ENCODE peak calls at places on chromosome 3, in five cellular contexts. X is ascending aorta, H is A549, Q is heart left ventricle, I is ovary. V is an unnamed sample.

GRCh38 chr3:125006190-125006855 is 49.5 kb downstream of the HEG1 start:
- DNase-seq in X (no peak), H (no peak), Q (no peak), I (no peak), V (no peak)

GRCh38 chr3:105187340-105187739 is 179.4 kb upstream of the ALCAM start:
- DNase-seq in X (no peak), H (no peak), Q (no peak), I (no peak), V (no peak)

GRCh38 chr3:7461202-7461825 is 600.4 kb downstream of the GRM7 start:
- DNase-seq in X (no peak), H (no peak), Q (no peak), I (no peak), V (no peak)

GRCh38 chr3:159787794-159788205 is 200.8 kb upstream of the IL12A start:
- DNase-seq in X (peak), H (peak), Q (no peak), I (no peak), V (peak)

GRCh38 chr3:177961784-177962183 is 574.5 kb upstream of the KCNMB2 start:
- DNase-seq in X (no peak), H (no peak), Q (no peak), I (no peak), V (no peak)

GRCh38 chr3:186277268-186277909 is 84.6 kb downstream of the DGKG start:
- DNase-seq in X (peak), H (peak), Q (no peak), I (no peak), V (peak)

GRCh38 chr3:127551178-127551577 is 39.4 kb downstream of the TPRA1 start:
- DNase-seq in X (no peak), H (no peak), Q (no peak), I (no peak), V (no peak)

GRCh38 chr3:183551930-183552329 is 3.6 kb downstream of the KLHL6 start:
- DNase-seq in X (no peak), H (no peak), Q (no peak), I (no peak), V (no peak)

GRCh38 chr3:65042675-65043074 is 354.9 kb upstream of the ADAMTS9 start:
- DNase-seq in X (no peak), H (no peak), Q (no peak), I (no peak), V (no peak)

GRCh38 chr3:12367346-12367745 is 78.5 kb downstream of the PPARG start:
- DNase-seq in X (no peak), H (no peak), Q (no peak), I (no peak), V (no peak)

GRCh38 chr3:178536271-178537079 is at the start of gene KCNMB2:
- DNase-seq in X (no peak), H (no peak), Q (no peak), I (no peak), V (peak)

GRCh38 chr3:40623567-40623966 is 98.8 kb downstream of the ZNF621 start:
- DNase-seq in X (no peak), H (no peak), Q (no peak), I (no peak), V (peak)

GRCh38 chr3:23739536-23739935 is 66.2 kb upstream of the UBE2E1 start:
- DNase-seq in X (no peak), H (no peak), Q (no peak), I (no peak), V (peak)

GRCh38 chr3:71537211-71537611 is 46.3 kb downstream of the FOXP1 start:
- DNase-seq in X (peak), H (peak), Q (no peak), I (peak), V (peak)

GRCh38 chr3:101038393-101038792 is 45.2 kb upstream of the ABI3BP start:
- DNase-seq in X (no peak), H (no peak), Q (no peak), I (no peak), V (peak)

GRCh38 chr3:133494469-133494868 is 79.0 kb upstream of the CDV3 start:
- DNase-seq in X (no peak), H (peak), Q (no peak), I (no peak), V (peak)

GRCh38 chr3:66228707-66229106 is 7.9 kb downstream of the SLC25A26 start:
- DNase-seq in X (no peak), H (no peak), Q (no peak), I (no peak), V (no peak)

GRCh38 chr3:58965870-58966269 is 84.0 kb downstream of the CFAP20DC start:
- DNase-seq in X (no peak), H (no peak), Q (no peak), I (no peak), V (peak)

GRCh38 chr3:152261329-152261728 is 7.4 kb upstream of the MBNL1 start:
- DNase-seq in X (no peak), H (no peak), Q (no peak), I (no peak), V (no peak)

GRCh38 chr3:107921083-107921482 is 169.7 kb downstream of the CD47 start:
- DNase-seq in X (no peak), H (no peak), Q (no peak), I (no peak), V (no peak)

GRCh38 chr3:120450261-120450913 is 405 bp downstream of the FSTL1 start:
- DNase-seq in X (peak), H (peak), Q (peak), I (no peak), V (no peak)

GRCh38 chr3:124313621-124314020 is 321.7 kb upstream of the ROPN1 start:
- DNase-seq in X (no peak), H (no peak), Q (no peak), I (no peak), V (no peak)

GRCh38 chr3:155870945-155871745 is 695 bp downstream of the GMPS start:
- DNase-seq in X (peak), H (peak), Q (peak), I (peak), V (peak)

GRCh38 chr3:178275793-178276192 is 260.4 kb upstream of the KCNMB2 start:
- DNase-seq in X (no peak), H (no peak), Q (no peak), I (no peak), V (peak)

GRCh38 chr3:13123765-13124164 is 50.5 kb upstream of the IQSEC1 start:
- DNase-seq in X (no peak), H (no peak), Q (no peak), I (no peak), V (no peak)

GRCh38 chr3:22377421-22377820 is 626.4 kb upstream of the ZNF385D start:
- DNase-seq in X (no peak), H (no peak), Q (no peak), I (no peak), V (peak)

GRCh38 chr3:63349583-63350177 is 71.6 kb downstream of the SYNPR start:
- DNase-seq in X (no peak), H (peak), Q (no peak), I (no peak), V (peak)

GRCh38 chr3:28476194-28476593 is 127.6 kb upstream of the AZI2 start:
- DNase-seq in X (no peak), H (peak), Q (no peak), I (no peak), V (peak)

DNA sequence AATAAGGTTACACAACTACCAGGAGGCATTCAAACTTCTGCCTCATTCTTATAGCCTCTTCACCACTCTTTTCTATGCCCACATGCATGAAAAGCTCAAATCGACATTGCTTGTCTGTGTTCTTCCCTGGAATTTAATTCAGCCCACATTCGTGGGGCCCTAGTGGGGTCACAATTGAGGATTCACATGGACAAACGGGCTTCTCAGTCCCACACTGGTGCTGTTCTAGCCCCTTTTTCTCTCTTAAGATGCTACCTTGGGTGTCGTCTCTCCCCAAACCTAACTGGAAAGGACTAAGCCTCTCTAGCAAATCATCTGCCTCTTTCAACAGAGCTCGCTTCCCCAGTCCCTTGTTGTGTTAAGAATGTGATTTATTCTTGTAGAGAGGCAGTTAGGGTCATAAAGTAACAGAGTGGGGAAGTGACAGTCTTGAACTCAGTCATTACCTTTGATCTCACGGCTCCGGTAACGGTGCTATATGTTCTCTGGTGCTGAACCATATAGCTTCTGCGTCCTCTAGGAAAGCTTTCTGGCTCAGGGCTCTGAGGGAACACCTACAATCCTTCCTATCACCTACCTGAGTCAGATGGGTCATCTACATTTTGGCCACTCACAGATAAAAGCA is 4.9 kb downstream of the LPP start:
- DNase-seq in X (peak), H (no peak), Q (no peak), I (no peak), V (no peak)
- H3K4me3 ChIP-seq in X (peak), H (no peak), Q (no peak), I (no peak), V (no peak)

GRCh38 chr3:19148768-19149091 is 420 bp downstream of the KCNH8 start:
- DNase-seq in X (no peak), H (no peak), Q (no peak), I (no peak), V (no peak)
- H3K4me3 ChIP-seq in X (peak), H (peak), Q (peak), I (peak), V (no peak)

GRCh38 chr3:99960123-99960878 is 142.6 kb downstream of the CMSS1 start:
- DNase-seq in X (no peak), H (no peak), Q (no peak), I (no peak), V (no peak)
- H3K4me3 ChIP-seq in X (peak), H (no peak), Q (no peak), I (no peak), V (no peak)

GRCh38 chr3:16824085-16824696 is 60.6 kb upstream of the PLCL2 start:
- DNase-seq in X (no peak), H (no peak), Q (no peak), I (no peak), V (no peak)
- H3K4me3 ChIP-seq in X (no peak), H (no peak), Q (no peak), I (no peak), V (no peak)

GRCh38 chr3:46205286-46205960 is 2.7 kb downstream of the CCR1 start:
- DNase-seq in X (no peak), H (no peak), Q (no peak), I (no peak), V (no peak)
- H3K4me3 ChIP-seq in X (no peak), H (no peak), Q (peak), I (no peak), V (no peak)

DNA sequence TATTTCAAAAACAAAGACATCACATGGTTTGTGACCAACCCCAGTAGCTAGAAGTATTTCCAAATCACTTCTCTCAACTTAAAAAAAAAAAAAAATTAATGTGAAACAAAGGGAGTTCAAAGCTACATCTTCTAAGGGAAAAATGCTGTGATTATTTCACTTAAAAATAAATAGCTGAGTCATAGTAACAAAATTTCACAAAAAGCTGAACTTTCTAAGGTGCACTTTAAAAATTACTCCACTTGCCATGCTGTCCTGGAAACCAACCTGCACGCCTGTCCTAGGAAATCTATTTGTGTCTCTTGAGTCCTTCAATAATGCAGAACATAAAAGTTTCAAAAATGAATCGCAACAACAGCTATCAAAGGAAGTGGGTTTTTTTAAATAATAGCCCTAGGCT is 1.8 kb downstream of the ACAP2 start:
- DNase-seq in X (no peak), H (no peak), Q (no peak), I (no peak), V (peak)
- H3K4me3 ChIP-seq in X (peak), H (peak), Q (peak), I (no peak), V (peak)

GRCh38 chr3:45968706-45969105 is 25.4 kb downstream of the CXCR6 start:
- DNase-seq in X (no peak), H (no peak), Q (no peak), I (no peak), V (peak)

GRCh38 chr3:45966371-45966780 is 23.1 kb downstream of the CXCR6 start:
- DNase-seq in X (no peak), H (no peak), Q (no peak), I (no peak), V (no peak)

GRCh38 chr3:45968149-45968548 is 24.9 kb downstream of the CXCR6 start:
- DNase-seq in X (no peak), H (no peak), Q (no peak), I (no peak), V (no peak)

GRCh38 chr3:45966969-45967640 is 23.8 kb downstream of the CXCR6 start:
- DNase-seq in X (no peak), H (no peak), Q (no peak), I (no peak), V (no peak)

GRCh38 chr3:45967724-45968123 is 24.5 kb downstream of the CXCR6 start:
- DNase-seq in X (no peak), H (no peak), Q (no peak), I (no peak), V (no peak)
- H3K4me3 ChIP-seq in X (no peak), H (no peak), Q (no peak), I (no peak), V (no peak)

DNA sequence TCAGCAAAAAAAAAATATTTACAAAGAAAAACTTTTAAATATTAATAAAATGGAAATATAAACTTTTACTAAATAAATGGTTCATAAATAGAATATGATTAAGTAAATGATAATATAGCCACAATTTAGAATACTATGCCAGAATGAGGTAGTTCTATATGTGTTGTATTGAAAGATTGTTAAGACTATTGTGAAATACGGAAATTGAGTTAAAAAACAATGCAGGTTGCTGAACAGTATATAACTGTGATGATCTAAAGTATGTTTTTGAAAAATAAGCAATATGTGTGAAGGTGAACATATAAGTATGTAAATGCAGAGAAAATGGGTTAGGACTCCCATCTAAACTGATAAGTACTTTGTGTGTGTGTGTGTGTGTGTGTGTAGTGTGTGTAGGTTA is 1.2 kb downstream of the ZNF35 start:
- DNase-seq in X (no peak), H (no peak), Q (no peak), I (no peak), V (no peak)
- H3K4me3 ChIP-seq in X (peak), H (peak), Q (peak), I (no peak), V (peak)

GRCh38 chr3:106593381-106593780 is 724.6 kb upstream of the CBLB start:
- DNase-seq in X (no peak), H (no peak), Q (no peak), I (no peak), V (no peak)

GRCh38 chr3:106590259-106590658 is 721.4 kb upstream of the CBLB start:
- DNase-seq in X (no peak), H (no peak), Q (no peak), I (no peak), V (no peak)

GRCh38 chr3:106588739-106589138 is 719.9 kb upstream of the CBLB start:
- DNase-seq in X (no peak), H (no peak), Q (no peak), I (no peak), V (no peak)

GRCh38 chr3:106587581-106587980 is 718.8 kb upstream of the CBLB start:
- DNase-seq in X (no peak), H (no peak), Q (no peak), I (no peak), V (no peak)

DNA sequence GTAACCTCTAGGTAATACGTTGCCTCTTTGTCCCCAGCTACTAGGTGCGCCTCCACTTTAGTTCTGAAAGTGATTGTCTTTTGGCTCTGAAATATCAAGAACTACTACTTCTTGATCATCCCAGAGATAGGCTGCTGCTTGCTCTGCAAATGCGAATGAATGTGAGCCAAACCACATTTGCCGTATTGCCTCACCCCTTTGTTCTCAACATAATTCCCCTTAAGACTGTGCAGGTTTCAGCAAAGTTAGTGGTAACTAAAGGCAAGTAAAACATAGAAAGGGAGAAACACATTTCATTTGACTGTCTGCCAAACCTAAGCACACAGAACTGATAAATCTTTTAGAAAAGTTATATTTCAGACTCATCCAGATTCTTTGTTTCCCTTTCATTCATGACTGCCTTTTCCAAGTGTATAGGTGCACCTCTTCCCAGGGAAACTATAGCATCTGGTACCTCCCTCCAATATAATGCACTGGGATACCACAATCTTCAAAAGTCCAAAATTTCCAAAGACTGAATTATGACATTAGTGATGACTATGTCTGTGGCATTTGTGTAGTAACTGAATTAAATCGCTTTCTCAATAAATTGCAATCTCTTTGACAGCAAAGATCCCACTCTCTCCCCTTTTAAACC is 720.6 kb upstream of the CBLB start:
- DNase-seq in X (no peak), H (no peak), Q (no peak), I (no peak), V (peak)
- H3K4me3 ChIP-seq in X (no peak), H (no peak), Q (no peak), I (no peak), V (no peak)

GRCh38 chr3:15333099-15333956 is 942 bp upstream of the SH3BP5 start:
- DNase-seq in X (no peak), H (peak), Q (no peak), I (peak), V (no peak)
- H3K4me3 ChIP-seq in X (peak), H (no peak), Q (peak), I (peak), V (no peak)